ENCODE peak calls at places on chromosomes 11 and 22, in seven cellular contexts. One of them, this sample, is unnamed.

GRCh38 chr22:38455530-38456271 is 702 bp upstream of the KCNJ4 start:
- DNase-seq in activated CD8-positive, alpha-beta T cell treated with anti-CD3 and anti-CD28 coated beads for 36 hours: peak; percentile 20
- DNase-seq in left colon: no peak
- DNase-seq in CD8-positive, alpha-beta memory T cell: no peak
- DNase-seq in T-helper 1 cell: no peak
- DNase-seq in ecto neural progenitor cell: peak; percentile 83
- DNase-seq in T-helper 9 cell: peak; percentile 24
- DNase-seq in this sample: no peak

GRCh38 chr11:6623391-6624363 is 4.5 kb upstream of the TPP1 start:
- DNase-seq in activated CD8-positive, alpha-beta T cell treated with anti-CD3 and anti-CD28 coated beads for 36 hours: no peak
- DNase-seq in left colon: peak; percentile 21
- DNase-seq in CD8-positive, alpha-beta memory T cell: no peak
- DNase-seq in T-helper 1 cell: no peak
- DNase-seq in ecto neural progenitor cell: no peak
- DNase-seq in T-helper 9 cell: no peak
- DNase-seq in this sample: no peak

GRCh38 chr11:17595526-17596309 is 48.7 kb downstream of the OTOG start:
- DNase-seq in activated CD8-positive, alpha-beta T cell treated with anti-CD3 and anti-CD28 coated beads for 36 hours: no peak
- DNase-seq in left colon: peak; percentile 6
- DNase-seq in CD8-positive, alpha-beta memory T cell: no peak
- DNase-seq in T-helper 1 cell: no peak
- DNase-seq in ecto neural progenitor cell: no peak
- DNase-seq in T-helper 9 cell: no peak
- DNase-seq in this sample: no peak

GRCh38 chr11:20110908-20111669 is 49.2 kb downstream of the DBX1 start:
- DNase-seq in activated CD8-positive, alpha-beta T cell treated with anti-CD3 and anti-CD28 coated beads for 36 hours: peak; percentile 66
- DNase-seq in left colon: peak; percentile 41
- DNase-seq in CD8-positive, alpha-beta memory T cell: peak; percentile 6
- DNase-seq in T-helper 1 cell: no peak
- DNase-seq in ecto neural progenitor cell: peak; percentile 63
- DNase-seq in T-helper 9 cell: no peak
- DNase-seq in this sample: peak; percentile 77

GRCh38 chr11:130606181-130606580 is 157.7 kb downstream of the ADAMTS15 start:
- DNase-seq in activated CD8-positive, alpha-beta T cell treated with anti-CD3 and anti-CD28 coated beads for 36 hours: no peak
- DNase-seq in left colon: no peak
- DNase-seq in CD8-positive, alpha-beta memory T cell: no peak
- DNase-seq in T-helper 1 cell: no peak
- DNase-seq in ecto neural progenitor cell: no peak
- DNase-seq in T-helper 9 cell: no peak
- DNase-seq in this sample: no peak

GRCh38 chr11:121366970-121367369 is 74.4 kb downstream of the SC5D start:
- DNase-seq in activated CD8-positive, alpha-beta T cell treated with anti-CD3 and anti-CD28 coated beads for 36 hours: no peak
- DNase-seq in left colon: no peak
- DNase-seq in CD8-positive, alpha-beta memory T cell: no peak
- DNase-seq in T-helper 1 cell: no peak
- DNase-seq in ecto neural progenitor cell: no peak
- DNase-seq in T-helper 9 cell: no peak
- DNase-seq in this sample: no peak

GRCh38 chr22:44721206-44721605 is 19.2 kb downstream of the PRR5 start:
- DNase-seq in activated CD8-positive, alpha-beta T cell treated with anti-CD3 and anti-CD28 coated beads for 36 hours: no peak
- DNase-seq in left colon: no peak
- DNase-seq in CD8-positive, alpha-beta memory T cell: no peak
- DNase-seq in T-helper 1 cell: no peak
- DNase-seq in ecto neural progenitor cell: peak; percentile 64
- DNase-seq in T-helper 9 cell: no peak
- DNase-seq in this sample: no peak

GRCh38 chr11:1694064-1694845 is 2.7 kb upstream of the KRTAP5-6 start:
- DNase-seq in activated CD8-positive, alpha-beta T cell treated with anti-CD3 and anti-CD28 coated beads for 36 hours: peak; percentile 85
- DNase-seq in left colon: peak; percentile 78
- DNase-seq in CD8-positive, alpha-beta memory T cell: peak; percentile 72
- DNase-seq in T-helper 1 cell: peak; percentile 70
- DNase-seq in ecto neural progenitor cell: peak; percentile 93
- DNase-seq in T-helper 9 cell: peak; percentile 77
- DNase-seq in this sample: peak; percentile 81

GRCh38 chr22:33450756-33451155 is 392.6 kb upstream of the SYN3 start:
- DNase-seq in activated CD8-positive, alpha-beta T cell treated with anti-CD3 and anti-CD28 coated beads for 36 hours: no peak
- DNase-seq in left colon: no peak
- DNase-seq in CD8-positive, alpha-beta memory T cell: no peak
- DNase-seq in T-helper 1 cell: no peak
- DNase-seq in ecto neural progenitor cell: no peak
- DNase-seq in T-helper 9 cell: no peak
- DNase-seq in this sample: no peak

GRCh38 chr22:50250555-50251471 is at the start of gene HDAC10:
- DNase-seq in activated CD8-positive, alpha-beta T cell treated with anti-CD3 and anti-CD28 coated beads for 36 hours: peak; percentile 90
- DNase-seq in left colon: peak; percentile 84
- DNase-seq in CD8-positive, alpha-beta memory T cell: peak; percentile 75
- DNase-seq in T-helper 1 cell: peak; percentile 75
- DNase-seq in ecto neural progenitor cell: peak; percentile 89
- DNase-seq in T-helper 9 cell: peak; percentile 64
- DNase-seq in this sample: peak; percentile 87

GRCh38 chr11:60762851-60763691 is 6.4 kb downstream of the MS4A15 start:
- DNase-seq in activated CD8-positive, alpha-beta T cell treated with anti-CD3 and anti-CD28 coated beads for 36 hours: no peak
- DNase-seq in left colon: no peak
- DNase-seq in CD8-positive, alpha-beta memory T cell: no peak
- DNase-seq in T-helper 1 cell: no peak
- DNase-seq in ecto neural progenitor cell: no peak
- DNase-seq in T-helper 9 cell: no peak
- DNase-seq in this sample: peak; percentile 23

GRCh38 chr22:21755855-21756284 is 20.3 kb upstream of the YPEL1 start:
- DNase-seq in activated CD8-positive, alpha-beta T cell treated with anti-CD3 and anti-CD28 coated beads for 36 hours: no peak
- DNase-seq in left colon: no peak
- DNase-seq in CD8-positive, alpha-beta memory T cell: no peak
- DNase-seq in T-helper 1 cell: no peak
- DNase-seq in ecto neural progenitor cell: no peak
- DNase-seq in T-helper 9 cell: no peak
- DNase-seq in this sample: no peak

GRCh38 chr11:104584823-104585222 is 313.4 kb downstream of the CASP12 start:
- DNase-seq in activated CD8-positive, alpha-beta T cell treated with anti-CD3 and anti-CD28 coated beads for 36 hours: no peak
- DNase-seq in left colon: no peak
- DNase-seq in CD8-positive, alpha-beta memory T cell: no peak
- DNase-seq in T-helper 1 cell: no peak
- DNase-seq in ecto neural progenitor cell: no peak
- DNase-seq in T-helper 9 cell: no peak
- DNase-seq in this sample: no peak

GRCh38 chr11:125494987-125495725 is 909 bp downstream of the FEZ1 start:
- DNase-seq in activated CD8-positive, alpha-beta T cell treated with anti-CD3 and anti-CD28 coated beads for 36 hours: peak; percentile 10
- DNase-seq in left colon: no peak
- DNase-seq in CD8-positive, alpha-beta memory T cell: no peak
- DNase-seq in T-helper 1 cell: no peak
- DNase-seq in ecto neural progenitor cell: peak; percentile 74
- DNase-seq in T-helper 9 cell: no peak
- DNase-seq in this sample: no peak

GRCh38 chr11:114953039-114953438 is 274.7 kb downstream of the NXPE2 start:
- DNase-seq in activated CD8-positive, alpha-beta T cell treated with anti-CD3 and anti-CD28 coated beads for 36 hours: no peak
- DNase-seq in left colon: no peak
- DNase-seq in CD8-positive, alpha-beta memory T cell: no peak
- DNase-seq in T-helper 1 cell: no peak
- DNase-seq in ecto neural progenitor cell: no peak
- DNase-seq in T-helper 9 cell: no peak
- DNase-seq in this sample: no peak

GRCh38 chr11:103883291-103883690 is 153.1 kb upstream of the DDI1 start:
- DNase-seq in activated CD8-positive, alpha-beta T cell treated with anti-CD3 and anti-CD28 coated beads for 36 hours: no peak
- DNase-seq in left colon: no peak
- DNase-seq in CD8-positive, alpha-beta memory T cell: no peak
- DNase-seq in T-helper 1 cell: no peak
- DNase-seq in ecto neural progenitor cell: no peak
- DNase-seq in T-helper 9 cell: no peak
- DNase-seq in this sample: no peak

GRCh38 chr11:34655335-34656008 is 34.6 kb downstream of the EHF start:
- DNase-seq in activated CD8-positive, alpha-beta T cell treated with anti-CD3 and anti-CD28 coated beads for 36 hours: no peak
- DNase-seq in left colon: no peak
- DNase-seq in CD8-positive, alpha-beta memory T cell: no peak
- DNase-seq in T-helper 1 cell: no peak
- DNase-seq in ecto neural progenitor cell: no peak
- DNase-seq in T-helper 9 cell: no peak
- DNase-seq in this sample: no peak

This sample was measured in MM.1S.